ENCODE peak calls at places on chromosome 7, in eight cellular contexts. One of them, this sample, is unnamed.

GRCh38 chr7:107953924-107954303 is 49.0 kb downstream of the LAMB1 start:
- DNase-seq in A549: no peak
- DNase-seq in mesenchymal stem cell: peak; percentile 75
- DNase-seq in CD4-positive, alpha-beta memory T cell: no peak
- DNase-seq in CD8-positive, alpha-beta T cell: no peak
- DNase-seq in lower lobe of right lung: no peak
- DNase-seq in neuronal stem cell: no peak
- DNase-seq in endodermal cell: no peak
- DNase-seq in this sample: no peak

GRCh38 chr7:93004906-93005305 is 112.9 kb downstream of the SAMD9 start:
- DNase-seq in A549: no peak
- DNase-seq in mesenchymal stem cell: no peak
- DNase-seq in CD4-positive, alpha-beta memory T cell: no peak
- DNase-seq in CD8-positive, alpha-beta T cell: no peak
- DNase-seq in lower lobe of right lung: no peak
- DNase-seq in neuronal stem cell: no peak
- DNase-seq in endodermal cell: no peak
- DNase-seq in this sample: no peak

GRCh38 chr7:9657257-9657656 is 1223.8 kb downstream of the NXPH1 start:
- DNase-seq in A549: no peak
- DNase-seq in mesenchymal stem cell: peak; percentile 17
- DNase-seq in CD4-positive, alpha-beta memory T cell: no peak
- DNase-seq in CD8-positive, alpha-beta T cell: no peak
- DNase-seq in lower lobe of right lung: no peak
- DNase-seq in neuronal stem cell: no peak
- DNase-seq in endodermal cell: no peak
- DNase-seq in this sample: no peak

GRCh38 chr7:114128880-114129279 is 210.1 kb upstream of the PPP1R3A start:
- DNase-seq in A549: no peak
- DNase-seq in mesenchymal stem cell: no peak
- DNase-seq in CD4-positive, alpha-beta memory T cell: no peak
- DNase-seq in CD8-positive, alpha-beta T cell: no peak
- DNase-seq in lower lobe of right lung: no peak
- DNase-seq in neuronal stem cell: no peak
- DNase-seq in endodermal cell: no peak
- DNase-seq in this sample: no peak

GRCh38 chr7:105011771-105012502 is 2.1 kb upstream of the KMT2E start:
- DNase-seq in A549: no peak
- DNase-seq in mesenchymal stem cell: peak; percentile 39
- DNase-seq in CD4-positive, alpha-beta memory T cell: no peak
- DNase-seq in CD8-positive, alpha-beta T cell: peak; percentile 24
- DNase-seq in lower lobe of right lung: no peak
- DNase-seq in neuronal stem cell: no peak
- DNase-seq in endodermal cell: no peak
- DNase-seq in this sample: peak; percentile 56

GRCh38 chr7:28225581-28225980 is 45.0 kb upstream of the JAZF1 start:
- DNase-seq in A549: no peak
- DNase-seq in mesenchymal stem cell: no peak
- DNase-seq in CD4-positive, alpha-beta memory T cell: no peak
- DNase-seq in CD8-positive, alpha-beta T cell: no peak
- DNase-seq in lower lobe of right lung: no peak
- DNase-seq in neuronal stem cell: no peak
- DNase-seq in endodermal cell: no peak
- DNase-seq in this sample: no peak

GRCh38 chr7:51249187-51249945 is 67.2 kb downstream of the COBL start:
- DNase-seq in A549: peak; percentile 26
- DNase-seq in mesenchymal stem cell: no peak
- DNase-seq in CD4-positive, alpha-beta memory T cell: no peak
- DNase-seq in CD8-positive, alpha-beta T cell: no peak
- DNase-seq in lower lobe of right lung: no peak
- DNase-seq in neuronal stem cell: no peak
- DNase-seq in endodermal cell: peak; percentile 13
- DNase-seq in this sample: no peak

GRCh38 chr7:76261935-76262334 is 40.5 kb upstream of the HSPB1 start:
- DNase-seq in A549: no peak
- DNase-seq in mesenchymal stem cell: no peak
- DNase-seq in CD4-positive, alpha-beta memory T cell: no peak
- DNase-seq in CD8-positive, alpha-beta T cell: no peak
- DNase-seq in lower lobe of right lung: no peak
- DNase-seq in neuronal stem cell: no peak
- DNase-seq in endodermal cell: peak; percentile 64
- DNase-seq in this sample: no peak

GRCh38 chr7:124723012-124723411 is 42.6 kb downstream of the GPR37 start:
- DNase-seq in A549: peak; percentile 18
- DNase-seq in mesenchymal stem cell: peak; percentile 66
- DNase-seq in CD4-positive, alpha-beta memory T cell: no peak
- DNase-seq in CD8-positive, alpha-beta T cell: no peak
- DNase-seq in lower lobe of right lung: no peak
- DNase-seq in neuronal stem cell: no peak
- DNase-seq in endodermal cell: no peak
- DNase-seq in this sample: no peak

GRCh38 chr7:16067695-16068094 is 353.6 kb downstream of the CRPPA start:
- DNase-seq in A549: no peak
- DNase-seq in mesenchymal stem cell: no peak
- DNase-seq in CD4-positive, alpha-beta memory T cell: no peak
- DNase-seq in CD8-positive, alpha-beta T cell: no peak
- DNase-seq in lower lobe of right lung: no peak
- DNase-seq in neuronal stem cell: no peak
- DNase-seq in endodermal cell: no peak
- DNase-seq in this sample: no peak

GRCh38 chr7:34389332-34390078 is 268.5 kb upstream of the NPSR1 start:
- DNase-seq in A549: no peak
- DNase-seq in mesenchymal stem cell: no peak
- DNase-seq in CD4-positive, alpha-beta memory T cell: no peak
- DNase-seq in CD8-positive, alpha-beta T cell: no peak
- DNase-seq in lower lobe of right lung: no peak
- DNase-seq in neuronal stem cell: no peak
- DNase-seq in endodermal cell: peak; percentile 41
- DNase-seq in this sample: no peak

GRCh38 chr7:136677456-136678365 is 190.7 kb upstream of the CHRM2 start:
- DNase-seq in A549: no peak
- DNase-seq in mesenchymal stem cell: peak; percentile 69
- DNase-seq in CD4-positive, alpha-beta memory T cell: no peak
- DNase-seq in CD8-positive, alpha-beta T cell: no peak
- DNase-seq in lower lobe of right lung: no peak
- DNase-seq in neuronal stem cell: no peak
- DNase-seq in endodermal cell: no peak
- DNase-seq in this sample: no peak

GRCh38 chr7:140304071-140304799 is 94.1 kb downstream of the SLC37A3 start:
- DNase-seq in A549: no peak
- DNase-seq in mesenchymal stem cell: peak; percentile 9
- DNase-seq in CD4-positive, alpha-beta memory T cell: peak; percentile 53
- DNase-seq in CD8-positive, alpha-beta T cell: peak; percentile 48
- DNase-seq in lower lobe of right lung: no peak
- DNase-seq in neuronal stem cell: no peak
- DNase-seq in endodermal cell: no peak
- DNase-seq in this sample: no peak

GRCh38 chr7:141527076-141527475 is 24.1 kb upstream of the AGK start:
- DNase-seq in A549: no peak
- DNase-seq in mesenchymal stem cell: no peak
- DNase-seq in CD4-positive, alpha-beta memory T cell: no peak
- DNase-seq in CD8-positive, alpha-beta T cell: no peak
- DNase-seq in lower lobe of right lung: no peak
- DNase-seq in neuronal stem cell: no peak
- DNase-seq in endodermal cell: no peak
- DNase-seq in this sample: no peak

GRCh38 chr7:50653116-50653854 is 88.1 kb upstream of the DDC start:
- DNase-seq in A549: no peak
- DNase-seq in mesenchymal stem cell: peak; percentile 72
- DNase-seq in CD4-positive, alpha-beta memory T cell: no peak
- DNase-seq in CD8-positive, alpha-beta T cell: no peak
- DNase-seq in lower lobe of right lung: no peak
- DNase-seq in neuronal stem cell: no peak
- DNase-seq in endodermal cell: peak; percentile 38
- DNase-seq in this sample: peak; percentile 80

GRCh38 chr7:13742719-13743640 is 246.5 kb downstream of the ETV1 start:
- DNase-seq in A549: no peak
- DNase-seq in mesenchymal stem cell: peak; percentile 65
- DNase-seq in CD4-positive, alpha-beta memory T cell: no peak
- DNase-seq in CD8-positive, alpha-beta T cell: no peak
- DNase-seq in lower lobe of right lung: peak; percentile 35
- DNase-seq in neuronal stem cell: no peak
- DNase-seq in endodermal cell: peak; percentile 51
- DNase-seq in this sample: no peak

GRCh38 chr7:54802841-54803240 is 43.8 kb upstream of the SEC61G start:
- DNase-seq in A549: no peak
- DNase-seq in mesenchymal stem cell: no peak
- DNase-seq in CD4-positive, alpha-beta memory T cell: no peak
- DNase-seq in CD8-positive, alpha-beta T cell: no peak
- DNase-seq in lower lobe of right lung: no peak
- DNase-seq in neuronal stem cell: no peak
- DNase-seq in endodermal cell: no peak
- DNase-seq in this sample: no peak

GRCh38 chr7:75611557-75612178 is 119.5 kb downstream of the SPDYE5 start:
- DNase-seq in A549: no peak
- DNase-seq in mesenchymal stem cell: no peak
- DNase-seq in CD4-positive, alpha-beta memory T cell: no peak
- DNase-seq in CD8-positive, alpha-beta T cell: no peak
- DNase-seq in lower lobe of right lung: peak; percentile 81
- DNase-seq in neuronal stem cell: peak; percentile 8
- DNase-seq in endodermal cell: peak; percentile 87
- DNase-seq in this sample: peak; percentile 92

DNA sequence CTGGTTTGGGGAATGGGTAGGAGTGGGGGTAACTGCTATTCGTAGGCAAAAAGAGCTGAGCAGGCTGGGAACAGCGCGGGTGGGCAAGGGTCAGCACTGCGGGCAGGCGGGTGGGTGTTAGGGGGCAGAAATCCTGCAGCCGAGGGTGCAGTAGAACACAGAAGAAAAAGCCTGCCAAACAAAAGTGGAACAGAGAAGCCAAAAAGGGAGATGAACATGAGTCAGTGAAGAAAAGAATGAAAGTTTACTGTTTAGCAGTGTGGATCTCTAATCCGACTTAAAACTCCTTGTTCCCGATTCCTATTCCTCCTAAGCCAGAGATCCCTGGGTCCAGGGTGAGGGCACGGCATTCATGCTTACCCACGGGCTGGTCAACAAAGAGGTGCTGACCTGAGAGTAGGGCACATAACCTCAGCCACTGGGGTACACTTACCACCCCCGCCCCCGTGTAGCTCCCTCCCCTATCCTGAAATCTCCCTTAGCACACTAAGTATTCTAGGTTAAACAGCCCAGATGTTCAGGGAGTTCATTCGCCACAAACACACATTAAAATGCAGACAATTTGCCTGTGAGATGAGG is 27.1 kb downstream of the PRSS2 start:
- DNase-seq in A549: no peak
- DNase-seq in mesenchymal stem cell: no peak
- DNase-seq in CD4-positive, alpha-beta memory T cell: no peak
- DNase-seq in CD8-positive, alpha-beta T cell: no peak
- DNase-seq in lower lobe of right lung: no peak
- DNase-seq in neuronal stem cell: no peak
- DNase-seq in endodermal cell: peak; percentile 45
- DNase-seq in this sample: no peak
- H3K4me1 ChIP-seq in A549: no peaks in the 10 kb centered on the region
- H3K4me1 ChIP-seq in mesenchymal stem cell: peaks cover 13% of the 10 kb centered on the region
- H3K4me1 ChIP-seq in CD4-positive, alpha-beta memory T cell: peaks cover 68% of the 10 kb centered on the region
- H3K4me1 ChIP-seq in CD8-positive, alpha-beta T cell: peaks cover 63% of the 10 kb centered on the region
- H3K4me1 ChIP-seq in lower lobe of right lung: peaks cover 16% of the 10 kb centered on the region
- H3K4me1 ChIP-seq in neuronal stem cell: no peaks in the 10 kb centered on the region
- H3K4me1 ChIP-seq in endodermal cell: no peaks in the 10 kb centered on the region
- H3K4me1 ChIP-seq in this sample: no peaks in the 10 kb centered on the region

GRCh38 chr7:151346180-151346769 is 4.7 kb downstream of the NUB1 start:
- DNase-seq in A549: no peak
- DNase-seq in mesenchymal stem cell: peak; percentile 23
- DNase-seq in CD4-positive, alpha-beta memory T cell: no peak
- DNase-seq in CD8-positive, alpha-beta T cell: no peak
- DNase-seq in lower lobe of right lung: no peak
- DNase-seq in neuronal stem cell: no peak
- DNase-seq in endodermal cell: no peak
- DNase-seq in this sample: no peak
- H3K27ac ChIP-seq in A549: peak overlapping the region; percentile 78
- H3K27ac ChIP-seq in mesenchymal stem cell: no peak overlapping the region
- H3K27ac ChIP-seq in CD4-positive, alpha-beta memory T cell: no peak overlapping the region
- H3K27ac ChIP-seq in CD8-positive, alpha-beta T cell: no peak overlapping the region
- H3K27ac ChIP-seq in lower lobe of right lung: no peak overlapping the region
- H3K27ac ChIP-seq in neuronal stem cell: no peak overlapping the region
- H3K27ac ChIP-seq in endodermal cell: no peak overlapping the region
- H3K27ac ChIP-seq in this sample: no peak overlapping the region

GRCh38 chr7:32943654-32944030 is 13.6 kb upstream of the FKBP9 start:
- DNase-seq in A549: no peak
- DNase-seq in mesenchymal stem cell: no peak
- DNase-seq in CD4-positive, alpha-beta memory T cell: no peak
- DNase-seq in CD8-positive, alpha-beta T cell: no peak
- DNase-seq in lower lobe of right lung: no peak
- DNase-seq in neuronal stem cell: no peak
- DNase-seq in endodermal cell: no peak
- DNase-seq in this sample: no peak

GRCh38 chr7:32941996-32942782 is 15.1 kb upstream of the FKBP9 start:
- DNase-seq in A549: peak; percentile 32
- DNase-seq in mesenchymal stem cell: peak; percentile 63
- DNase-seq in CD4-positive, alpha-beta memory T cell: peak; percentile 52
- DNase-seq in CD8-positive, alpha-beta T cell: peak; percentile 49
- DNase-seq in lower lobe of right lung: peak; percentile 88
- DNase-seq in neuronal stem cell: peak; percentile 36
- DNase-seq in endodermal cell: peak; percentile 77
- DNase-seq in this sample: peak; percentile 87

GRCh38 chr7:32942783-32943653 is 14.2 kb upstream of the FKBP9 start:
- DNase-seq in A549: peak; percentile 89
- DNase-seq in mesenchymal stem cell: peak; percentile 81
- DNase-seq in CD4-positive, alpha-beta memory T cell: peak; percentile 63
- DNase-seq in CD8-positive, alpha-beta T cell: peak; percentile 48
- DNase-seq in lower lobe of right lung: peak; percentile 88
- DNase-seq in neuronal stem cell: peak; percentile 59
- DNase-seq in endodermal cell: peak; percentile 92
- DNase-seq in this sample: peak; percentile 86

GRCh38 chr7:32948202-32948601 is 9.0 kb upstream of the FKBP9 start:
- DNase-seq in A549: no peak
- DNase-seq in mesenchymal stem cell: no peak
- DNase-seq in CD4-positive, alpha-beta memory T cell: no peak
- DNase-seq in CD8-positive, alpha-beta T cell: no peak
- DNase-seq in lower lobe of right lung: no peak
- DNase-seq in neuronal stem cell: no peak
- DNase-seq in endodermal cell: peak; percentile 57
- DNase-seq in this sample: no peak

GRCh38 chr7:32947420-32947983 is 9.7 kb upstream of the FKBP9 start:
- DNase-seq in A549: no peak
- DNase-seq in mesenchymal stem cell: no peak
- DNase-seq in CD4-positive, alpha-beta memory T cell: no peak
- DNase-seq in CD8-positive, alpha-beta T cell: no peak
- DNase-seq in lower lobe of right lung: no peak
- DNase-seq in neuronal stem cell: no peak
- DNase-seq in endodermal cell: no peak
- DNase-seq in this sample: no peak
- H3K9me3 ChIP-seq in A549: peaks cover 15% of the 10 kb centered on the region
- H3K9me3 ChIP-seq in mesenchymal stem cell: peaks cover 12% of the 10 kb centered on the region
- H3K9me3 ChIP-seq in CD4-positive, alpha-beta memory T cell: no peaks in the 10 kb centered on the region
- H3K9me3 ChIP-seq in CD8-positive, alpha-beta T cell: no peaks in the 10 kb centered on the region
- H3K9me3 ChIP-seq in lower lobe of right lung: peaks cover 5% of the 10 kb centered on the region
- H3K9me3 ChIP-seq in neuronal stem cell: peaks cover 2% of the 10 kb centered on the region
- H3K9me3 ChIP-seq in endodermal cell: peaks cover 31% of the 10 kb centered on the region
- H3K9me3 ChIP-seq in this sample: no peaks in the 10 kb centered on the region

DNA sequence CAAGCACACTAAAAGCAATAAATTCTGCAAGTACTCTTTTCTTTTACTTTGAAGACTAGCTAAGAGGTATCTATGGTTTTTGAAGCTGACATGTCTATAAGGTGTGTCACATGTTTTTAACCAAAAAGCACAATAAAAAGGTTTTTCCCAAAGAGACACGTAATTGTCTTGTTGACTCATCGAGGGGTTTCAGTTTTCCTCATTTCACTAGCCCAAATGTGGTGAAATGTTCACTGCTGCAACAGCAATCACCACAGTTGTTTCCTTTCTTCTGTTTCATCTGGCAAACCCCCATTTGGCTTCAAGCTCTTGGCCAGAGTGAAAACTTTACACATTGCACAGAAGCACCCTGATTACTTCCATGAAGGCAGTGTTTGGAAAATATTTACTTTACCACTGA is 3.8 kb upstream of the HOXA4 start:
- DNase-seq in A549: no peak
- DNase-seq in mesenchymal stem cell: peak; percentile 49
- DNase-seq in CD4-positive, alpha-beta memory T cell: no peak
- DNase-seq in CD8-positive, alpha-beta T cell: no peak
- DNase-seq in lower lobe of right lung: no peak
- DNase-seq in neuronal stem cell: no peak
- DNase-seq in endodermal cell: no peak
- DNase-seq in this sample: no peak
- H3K4me1 ChIP-seq in A549: peaks cover 53% of the 10 kb centered on the region
- H3K4me1 ChIP-seq in mesenchymal stem cell: peaks cover 9% of the 10 kb centered on the region
- H3K4me1 ChIP-seq in CD4-positive, alpha-beta memory T cell: peaks cover 6% of the 10 kb centered on the region
- H3K4me1 ChIP-seq in CD8-positive, alpha-beta T cell: peaks cover 6% of the 10 kb centered on the region
- H3K4me1 ChIP-seq in lower lobe of right lung: peaks cover 46% of the 10 kb centered on the region
- H3K4me1 ChIP-seq in neuronal stem cell: no peaks in the 10 kb centered on the region
- H3K4me1 ChIP-seq in endodermal cell: no peaks in the 10 kb centered on the region
- H3K4me1 ChIP-seq in this sample: no peaks in the 10 kb centered on the region

This sample was measured in aorta.